ENCODE peak calls at places on chromosomes 16 and 17, in six cellular contexts. One of them, this sample, is unnamed.

GRCh38 chr17:57097832-57098421 is 12.9 kb downstream of the AKAP1 start:
- DNase-seq in AG09319: peak; percentile 25
- DNase-seq in left ventricle myocardium inferior: no peak
- DNase-seq in activated T-helper 1 cell treated with Interleukin-2 at 50 U/mL for 16 hours: no peak
- DNase-seq in stimulated activated CD4-positive, alpha-beta T cell treated with anti-CD3 and anti-CD28 coated beads, Interleukin-12 subunit alpha, Interleukin-12 subunit beta, amount 100 ng/mL, for 4 hours: no peak
- DNase-seq in colonic mucosa: no peak
- DNase-seq in this sample: no peak

GRCh38 chr17:67520916-67521772 is 144.1 kb downstream of the PITPNC1 start:
- DNase-seq in AG09319: peak; percentile 53
- DNase-seq in left ventricle myocardium inferior: no peak
- DNase-seq in activated T-helper 1 cell treated with Interleukin-2 at 50 U/mL for 16 hours: no peak
- DNase-seq in stimulated activated CD4-positive, alpha-beta T cell treated with anti-CD3 and anti-CD28 coated beads, Interleukin-12 subunit alpha, Interleukin-12 subunit beta, amount 100 ng/mL, for 4 hours: no peak
- DNase-seq in colonic mucosa: no peak
- DNase-seq in this sample: peak; percentile 66

GRCh38 chr17:47789611-47790520 is 31.7 kb downstream of the OSBPL7 start:
- DNase-seq in AG09319: no peak
- DNase-seq in left ventricle myocardium inferior: peak; percentile 47
- DNase-seq in activated T-helper 1 cell treated with Interleukin-2 at 50 U/mL for 16 hours: peak; percentile 29
- DNase-seq in stimulated activated CD4-positive, alpha-beta T cell treated with anti-CD3 and anti-CD28 coated beads, Interleukin-12 subunit alpha, Interleukin-12 subunit beta, amount 100 ng/mL, for 4 hours: peak; percentile 60
- DNase-seq in colonic mucosa: peak; percentile 32
- DNase-seq in this sample: peak; percentile 1

GRCh38 chr17:62627904-62628603 is 584 bp downstream of the MRC2 start:
- DNase-seq in AG09319: peak; percentile 69
- DNase-seq in left ventricle myocardium inferior: peak; percentile 54
- DNase-seq in activated T-helper 1 cell treated with Interleukin-2 at 50 U/mL for 16 hours: no peak
- DNase-seq in stimulated activated CD4-positive, alpha-beta T cell treated with anti-CD3 and anti-CD28 coated beads, Interleukin-12 subunit alpha, Interleukin-12 subunit beta, amount 100 ng/mL, for 4 hours: peak; percentile 59
- DNase-seq in colonic mucosa: peak; percentile 39
- DNase-seq in this sample: no peak

GRCh38 chr16:28903344-28904042 is 21.5 kb downstream of the RABEP2 start:
- DNase-seq in AG09319: no peak
- DNase-seq in left ventricle myocardium inferior: no peak
- DNase-seq in activated T-helper 1 cell treated with Interleukin-2 at 50 U/mL for 16 hours: no peak
- DNase-seq in stimulated activated CD4-positive, alpha-beta T cell treated with anti-CD3 and anti-CD28 coated beads, Interleukin-12 subunit alpha, Interleukin-12 subunit beta, amount 100 ng/mL, for 4 hours: no peak
- DNase-seq in colonic mucosa: no peak
- DNase-seq in this sample: no peak

GRCh38 chr17:62653831-62654829 is 26.7 kb downstream of the MRC2 start:
- DNase-seq in AG09319: peak; percentile 66
- DNase-seq in left ventricle myocardium inferior: peak; percentile 87
- DNase-seq in activated T-helper 1 cell treated with Interleukin-2 at 50 U/mL for 16 hours: no peak
- DNase-seq in stimulated activated CD4-positive, alpha-beta T cell treated with anti-CD3 and anti-CD28 coated beads, Interleukin-12 subunit alpha, Interleukin-12 subunit beta, amount 100 ng/mL, for 4 hours: no peak
- DNase-seq in colonic mucosa: peak; percentile 59
- DNase-seq in this sample: no peak

GRCh38 chr16:84914273-84914672 is 94.5 kb downstream of the CRISPLD2 start:
- DNase-seq in AG09319: no peak
- DNase-seq in left ventricle myocardium inferior: peak; percentile 68
- DNase-seq in activated T-helper 1 cell treated with Interleukin-2 at 50 U/mL for 16 hours: no peak
- DNase-seq in stimulated activated CD4-positive, alpha-beta T cell treated with anti-CD3 and anti-CD28 coated beads, Interleukin-12 subunit alpha, Interleukin-12 subunit beta, amount 100 ng/mL, for 4 hours: no peak
- DNase-seq in colonic mucosa: no peak
- DNase-seq in this sample: no peak

GRCh38 chr17:75473246-75473645 is 16.8 kb downstream of the TMEM94 start:
- DNase-seq in AG09319: no peak
- DNase-seq in left ventricle myocardium inferior: peak; percentile 51
- DNase-seq in activated T-helper 1 cell treated with Interleukin-2 at 50 U/mL for 16 hours: no peak
- DNase-seq in stimulated activated CD4-positive, alpha-beta T cell treated with anti-CD3 and anti-CD28 coated beads, Interleukin-12 subunit alpha, Interleukin-12 subunit beta, amount 100 ng/mL, for 4 hours: no peak
- DNase-seq in colonic mucosa: no peak
- DNase-seq in this sample: no peak

GRCh38 chr17:7656958-7657715 is 6.4 kb downstream of the ATP1B2 start:
- DNase-seq in AG09319: no peak
- DNase-seq in left ventricle myocardium inferior: peak; percentile 73
- DNase-seq in activated T-helper 1 cell treated with Interleukin-2 at 50 U/mL for 16 hours: no peak
- DNase-seq in stimulated activated CD4-positive, alpha-beta T cell treated with anti-CD3 and anti-CD28 coated beads, Interleukin-12 subunit alpha, Interleukin-12 subunit beta, amount 100 ng/mL, for 4 hours: no peak
- DNase-seq in colonic mucosa: peak; percentile 32
- DNase-seq in this sample: no peak